ENCODE peak calls at places on chromosomes 12 and 14, in five cellular contexts. M, H, E, O and F are unnamed samples.
A peak's percentile ranks its signal among the peaks of the same experiment; 100 is the strongest.

GRCh38 chr14:92542766-92543554 is 29.4 kb downstream of the RIN3 start:
- DNase-seq in M (no peak), H (no peak), E (no peak), O (no peak), F (no peak)

GRCh38 chr14:55125403-55125802 is 3.6 kb upstream of the LGALS3 start:
- DNase-seq in M (no peak), H (no peak), E (no peak), O (no peak), F (no peak)

GRCh38 chr14:50139192-50139591 is 22.8 kb upstream of the VCPKMT start:
- DNase-seq in M (peak; percentile 20), H (no peak), E (no peak), O (no peak), F (no peak)

GRCh38 chr14:103562385-103563088 is at the start of the genes BAG5 and COA8:
- DNase-seq in M (peak; percentile 84), H (peak; percentile 96), E (peak; percentile 98), O (peak; percentile 87), F (peak; percentile 88)

GRCh38 chr14:79596531-79596930 is 614.8 kb downstream of the DIO2 start:
- DNase-seq in M (peak; percentile 69), H (no peak), E (no peak), O (no peak), F (no peak)

GRCh38 chr14:65496178-65496993 is 83.9 kb downstream of the FUT8 start:
- DNase-seq in M (peak; percentile 61), H (no peak), E (no peak), O (no peak), F (no peak)

GRCh38 chr12:107236824-107237467 is 143.6 kb upstream of the CRY1 start:
- DNase-seq in M (peak; percentile 3), H (no peak), E (no peak), O (peak; percentile 62), F (no peak)

GRCh38 chr12:88958153-88958552 is 377.9 kb upstream of the KITLG start:
- DNase-seq in M (no peak), H (no peak), E (no peak), O (no peak), F (no peak)

GRCh38 chr12:68962855-68963455 is 30.0 kb upstream of the CPM start:
- DNase-seq in M (peak; percentile 65), H (no peak), E (no peak), O (no peak), F (no peak)

GRCh38 chr12:12349711-12350665 is at the start of gene MANSC1:
- DNase-seq in M (peak; percentile 29), H (peak; percentile 39), E (peak; percentile 59), O (no peak), F (peak; percentile 70)
- TF ChIP-seq CTCF in M (peak; percentile 33), H (no peak), E (peak; percentile 11), O (peak; percentile 20), F (peak; percentile 71)

DNA sequence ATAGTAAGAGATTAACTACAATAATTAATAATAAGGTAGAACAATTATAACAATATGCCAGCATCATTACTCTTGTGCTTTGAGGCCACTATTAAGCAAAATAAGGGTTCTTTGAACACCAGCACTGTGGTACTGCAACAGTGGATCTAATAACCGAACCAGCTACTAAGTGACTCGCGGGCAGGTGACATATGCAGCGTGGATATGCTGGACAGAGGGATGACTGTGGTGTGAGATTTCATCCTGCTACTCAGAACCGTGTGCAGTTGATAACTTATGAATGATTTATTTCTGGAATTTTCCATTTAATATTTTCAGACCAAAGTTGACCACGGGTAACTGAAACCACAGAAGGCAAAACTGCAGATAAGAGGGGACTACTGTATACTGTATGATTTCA is 34.4 kb downstream of the BMAL2 start:
- DNase-seq in M (no peak), H (no peak), E (no peak), O (no peak), F (no peak)
- TF ChIP-seq CTCF in M (no peak), H (no peak), E (no peak), O (no peak), F (no peak)

DNA sequence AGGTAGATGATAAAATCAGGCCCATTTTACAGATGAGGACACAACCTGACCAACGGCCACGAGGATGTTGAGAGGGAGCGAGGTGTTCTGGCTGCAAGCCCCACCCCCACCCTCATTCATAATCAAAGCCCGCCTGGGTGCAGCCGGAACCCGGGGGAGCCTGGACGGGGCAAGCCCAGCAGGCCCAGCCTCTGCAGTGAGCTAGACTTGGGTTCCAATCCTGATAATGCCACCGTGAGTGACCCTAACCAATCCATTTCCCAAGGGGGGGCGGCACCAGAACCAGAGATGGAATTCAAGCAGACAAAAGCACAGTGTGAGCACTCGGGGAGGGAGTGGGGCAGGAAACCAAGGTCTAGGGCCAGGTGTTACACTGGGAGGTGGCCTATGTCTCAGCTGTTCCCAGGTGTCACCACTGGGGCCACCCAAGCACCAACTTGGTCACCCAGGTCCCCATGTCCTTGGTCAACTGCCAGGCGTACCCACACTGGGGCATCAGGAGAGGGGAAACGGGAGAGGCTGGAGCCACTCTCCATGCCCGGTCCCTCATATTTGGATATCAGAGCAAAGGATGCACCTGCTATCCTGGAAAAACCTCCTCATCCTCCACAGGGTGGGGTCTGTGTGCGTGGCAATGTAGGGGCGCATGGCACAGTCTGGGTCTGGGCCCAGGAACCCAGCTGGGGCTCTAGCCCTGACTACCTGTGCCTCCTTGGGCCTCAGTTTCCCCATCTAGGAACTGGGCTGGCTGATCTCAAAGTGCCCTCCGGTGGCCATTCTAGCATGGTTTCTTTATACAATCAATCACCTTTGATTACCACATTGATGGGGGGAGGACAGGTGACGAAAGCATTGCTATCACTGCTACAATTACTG is 58.4 kb downstream of the FAM222A start:
- DNase-seq in M (no peak), H (no peak), E (no peak), O (no peak), F (no peak)
- TF ChIP-seq CTCF in M (no peak), H (no peak), E (no peak), O (no peak), F (no peak)

DNA sequence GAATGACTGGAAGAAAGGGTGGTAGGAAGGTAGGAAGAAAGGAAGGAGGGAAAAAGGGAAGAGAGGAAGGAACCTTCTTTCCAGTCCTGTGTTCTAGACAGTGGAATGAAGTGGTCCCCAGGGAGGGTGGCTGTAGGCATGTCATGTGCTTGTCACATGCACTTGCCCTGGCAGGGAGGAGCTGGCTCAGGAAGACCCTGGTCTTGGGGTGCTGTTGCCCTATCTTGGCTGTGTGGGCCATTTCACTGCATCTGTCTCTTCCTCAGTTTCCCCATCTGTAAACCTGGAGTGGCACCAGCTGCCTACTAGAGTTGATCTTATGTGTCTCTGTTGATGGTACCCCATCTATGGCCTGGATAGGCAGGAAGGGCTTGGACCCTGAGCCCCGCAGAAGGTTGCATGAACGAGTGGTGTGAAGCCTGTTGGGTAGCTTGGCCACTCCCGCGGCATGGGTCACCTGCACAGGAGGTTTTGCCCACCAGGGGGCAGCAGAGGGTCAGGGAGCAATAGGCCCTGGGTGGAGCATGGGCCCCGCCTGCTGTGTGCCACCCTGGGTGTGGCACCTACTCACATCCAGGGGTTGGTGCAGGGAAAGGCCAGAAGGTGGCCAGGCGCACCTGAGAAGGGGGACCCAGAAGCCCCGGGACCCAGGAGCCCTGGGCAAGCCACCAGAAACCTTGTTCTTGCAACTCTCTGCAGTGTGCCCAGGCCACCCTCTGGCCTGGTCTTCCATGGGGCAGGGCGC is 25.1 kb downstream of the MEG3 start:
- DNase-seq in M (no peak), H (peak; percentile 71), E (peak; percentile 79), O (peak; percentile 65), F (no peak)
- TF ChIP-seq CTCF in M (peak; percentile 62), H (peak; percentile 69), E (peak; percentile 74), O (peak; percentile 50), F (peak; percentile 66)

DNA sequence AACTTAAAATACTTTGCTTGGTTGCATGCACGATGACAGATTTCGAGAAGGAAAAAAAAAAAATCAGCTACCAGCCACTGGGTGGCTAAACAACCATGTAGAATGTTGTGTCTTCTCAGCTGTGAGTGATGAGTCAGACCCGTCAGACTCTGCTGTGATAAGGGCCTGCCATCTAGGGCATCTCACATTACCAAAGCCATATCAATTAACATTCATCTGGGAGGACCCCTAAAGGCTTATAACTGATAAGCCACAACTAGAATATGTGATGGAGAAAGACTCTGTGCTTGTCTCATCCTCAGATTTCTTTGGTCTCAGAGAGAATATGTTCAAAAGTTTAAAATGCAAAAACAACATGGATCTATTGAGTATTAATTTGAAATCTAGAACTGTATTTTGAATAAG is 111.5 kb downstream of the PAX9 start:
- DNase-seq in M (peak; percentile 18), H (no peak), E (no peak), O (peak; percentile 42), F (no peak)
- TF ChIP-seq CTCF in M (peak; percentile 30), H (no peak), E (no peak), O (no peak), F (no peak)

DNA sequence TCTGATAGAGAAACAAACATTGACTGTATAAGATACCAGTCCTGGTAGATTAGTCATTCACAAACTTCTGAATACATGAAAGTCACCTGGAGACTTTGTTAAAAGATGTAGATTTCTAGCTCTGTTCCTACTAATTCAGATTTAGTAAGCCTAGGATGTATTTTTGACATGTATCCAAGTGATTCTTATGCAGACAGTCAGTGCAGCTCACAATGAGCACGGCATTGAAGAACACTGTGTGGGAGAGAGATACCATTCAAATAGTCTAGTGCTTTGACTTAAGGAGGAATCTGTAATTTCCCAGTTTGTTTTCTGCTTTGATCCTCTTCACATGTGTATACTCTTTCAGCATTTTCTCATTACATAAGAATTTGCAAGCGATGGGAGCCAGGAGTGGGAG is 68.7 kb upstream of the STXBP6 start:
- DNase-seq in M (no peak), H (no peak), E (no peak), O (no peak), F (no peak)
- TF ChIP-seq CTCF in M (no peak), H (no peak), E (no peak), O (no peak), F (no peak)